ENCODE peak calls at places on chromosome 11, in six cellular contexts. L is immature natural killer cell, Y is posterior vena cava, N is hippocampal formation, G is AG08395, Q is left colon. M is an unnamed sample.

GRCh38 chr11:115505165-115505564 is 950 bp upstream of the CADM1 start:
- DNase-seq in L (no peak), Y (no peak), N (no peak), G (no peak), Q (peak; percentile 24), M (no peak)

GRCh38 chr11:112903310-112903709 is 57.9 kb upstream of the NCAM1 start:
- DNase-seq in L (no peak), Y (no peak), N (peak; percentile 64), G (no peak), Q (no peak), M (no peak)

GRCh38 chr11:129277216-129277838 is 85.2 kb upstream of the ARHGAP32 start:
- DNase-seq in L (no peak), Y (no peak), N (no peak), G (no peak), Q (no peak), M (no peak)

GRCh38 chr11:86447763-86448480 is 73.2 kb downstream of the CCDC81 start:
- DNase-seq in L (no peak), Y (no peak), N (no peak), G (no peak), Q (no peak), M (no peak)

GRCh38 chr11:76234704-76235232 is 28.5 kb upstream of the WNT11 start:
- DNase-seq in L (no peak), Y (peak; percentile 93), N (peak; percentile 55), G (peak; percentile 54), Q (no peak), M (no peak)

GRCh38 chr11:33383075-33383919 is 126.1 kb downstream of the HIPK3 start:
- DNase-seq in L (no peak), Y (no peak), N (no peak), G (no peak), Q (no peak), M (no peak)

GRCh38 chr11:73384871-73385692 is 8.9 kb downstream of the RELT start:
- DNase-seq in L (no peak), Y (peak; percentile 93), N (peak; percentile 49), G (no peak), Q (peak; percentile 65), M (no peak)

GRCh38 chr11:132844956-132845355 is 687.3 kb downstream of the OPCML start:
- DNase-seq in L (no peak), Y (no peak), N (no peak), G (peak; percentile 85), Q (no peak), M (no peak)

GRCh38 chr11:119664063-119664572 is 64.9 kb downstream of the NECTIN1 start:
- DNase-seq in L (no peak), Y (no peak), N (peak; percentile 36), G (no peak), Q (peak; percentile 40), M (no peak)

M was measured in mesenteric fat pad.